ENCODE peak calls at places on chromosomes 11 and 22, in six cellular contexts. V is ovary, B is body of pancreas, R is IMR-90, P is uterus, N is transverse colon. E is an unnamed sample.

GRCh38 chr11:82927264-82927880 is 25.8 kb downstream of the DDIAS start:
- DNase-seq in V (no peak), B (peak; percentile 25), R (peak; percentile 64), P (no peak), N (no peak), E (no peak)

GRCh38 chr11:117579148-117579547 is 217.9 kb downstream of the DSCAML1 start:
- DNase-seq in V (no peak), B (no peak), R (no peak), P (no peak), N (no peak), E (no peak)

GRCh38 chr11:122617926-122618325 is 37.6 kb upstream of the UBASH3B start:
- DNase-seq in V (no peak), B (no peak), R (no peak), P (no peak), N (no peak), E (no peak)

GRCh38 chr11:8006349-8006977 is 19.3 kb downstream of the EIF3F start:
- DNase-seq in V (peak; percentile 40), B (peak; percentile 67), R (peak; percentile 71), P (peak; percentile 55), N (peak; percentile 54), E (peak; percentile 67)

GRCh38 chr22:37674951-37675929 is at the start of gene LGALS1:
- DNase-seq in V (peak; percentile 100), B (peak; percentile 91), R (peak; percentile 97), P (peak; percentile 100), N (peak; percentile 95), E (peak; percentile 94)

GRCh38 chr11:114059984-114060401 is 482 bp downstream of the ZBTB16 start:
- DNase-seq in V (peak; percentile 56), B (peak; percentile 43), R (no peak), P (no peak), N (peak; percentile 49), E (no peak)

GRCh38 chr11:81886406-81887075 is 847.1 kb downstream of the FAM181B start:
- DNase-seq in V (no peak), B (no peak), R (no peak), P (no peak), N (no peak), E (no peak)

GRCh38 chr11:2512431-2513407 is 67.9 kb downstream of the KCNQ1 start:
- DNase-seq in V (peak; percentile 4), B (no peak), R (no peak), P (peak; percentile 10), N (peak; percentile 5), E (peak; percentile 1)

GRCh38 chr11:26134481-26135355 is 197.2 kb upstream of the ANO3 start:
- DNase-seq in V (no peak), B (no peak), R (peak; percentile 38), P (no peak), N (no peak), E (no peak)

GRCh38 chr11:59380263-59381059 is 21.8 kb downstream of the OR5AN1 start:
- DNase-seq in V (no peak), B (no peak), R (no peak), P (no peak), N (no peak), E (no peak)

GRCh38 chr22:42519544-42520237 is at the start of gene RRP7A:
- DNase-seq in V (peak; percentile 81), B (peak; percentile 70), R (peak; percentile 54), P (peak; percentile 79), N (peak; percentile 86), E (peak; percentile 81)

GRCh38 chr11:69044111-69045013 is 4.4 kb upstream of the TPCN2 start:
- DNase-seq in V (peak; percentile 67), B (peak; percentile 72), R (peak; percentile 72), P (peak; percentile 69), N (peak; percentile 80), E (peak; percentile 75)

GRCh38 chr11:87331273-87331672 is 293.5 kb downstream of the TMEM135 start:
- DNase-seq in V (no peak), B (no peak), R (no peak), P (no peak), N (no peak), E (no peak)

GRCh38 chr11:14334193-14334592 is 24.8 kb downstream of the RRAS2 start:
- DNase-seq in V (no peak), B (no peak), R (no peak), P (no peak), N (no peak), E (no peak)

GRCh38 chr11:77345621-77346020 is 44.1 kb upstream of the GDPD4 start:
- DNase-seq in V (no peak), B (no peak), R (peak; percentile 90), P (no peak), N (no peak), E (no peak)

GRCh38 chr11:31926816-31927528 is 115.8 kb upstream of the PAX6 start:
- DNase-seq in V (no peak), B (no peak), R (no peak), P (no peak), N (no peak), E (no peak)

GRCh38 chr11:119117004-119117706 is 4.2 kb upstream of the HINFP start:
- DNase-seq in V (no peak), B (no peak), R (no peak), P (no peak), N (no peak), E (no peak)

GRCh38 chr11:78255919-78256318 is 67.2 kb downstream of the USP35 start:
- DNase-seq in V (no peak), B (no peak), R (no peak), P (no peak), N (no peak), E (no peak)

GRCh38 chr22:27880778-27881394 is 38.2 kb downstream of the PITPNB start:
- DNase-seq in V (no peak), B (peak; percentile 55), R (peak; percentile 86), P (no peak), N (no peak), E (peak; percentile 28)
- H3K4me3 ChIP-seq in V (no peak overlapping the region), B (no peak overlapping the region), R (no peak overlapping the region), P (no peak overlapping the region), N (no peak overlapping the region), E (no peak overlapping the region)

GRCh38 chr22:17570851-17571631 is 7.7 kb downstream of the SLC25A18 start:
- DNase-seq in V (peak; percentile 69), B (peak; percentile 67), R (peak; percentile 83), P (peak; percentile 92), N (peak; percentile 76), E (peak; percentile 51)
- TF ChIP-seq POLR2A in V (peak; percentile 20), B (no peak), R (no peak), P (peak; percentile 46), N (peak; percentile 11), E (no peak)

GRCh38 chr22:20390394-20390907 is 3.5 kb upstream of the ZNF74 start:
- DNase-seq in V (no peak), B (no peak), R (no peak), P (no peak), N (no peak), E (no peak)

GRCh38 chr22:20389288-20389687 is 4.7 kb upstream of the ZNF74 start:
- DNase-seq in V (no peak), B (no peak), R (no peak), P (no peak), N (no peak), E (no peak)

GRCh38 chr22:20386972-20387371 is 7.0 kb upstream of the ZNF74 start:
- DNase-seq in V (no peak), B (no peak), R (no peak), P (no peak), N (no peak), E (no peak)

GRCh38 chr22:20391222-20391621 is 2.7 kb upstream of the ZNF74 start:
- DNase-seq in V (no peak), B (no peak), R (no peak), P (no peak), N (no peak), E (no peak)

GRCh38 chr22:20388200-20388599 is 5.8 kb upstream of the ZNF74 start:
- DNase-seq in V (no peak), B (no peak), R (no peak), P (no peak), N (no peak), E (no peak)
- H3K4me1 ChIP-seq in V (no peaks in the 10 kb centered on the region), B (no peaks in the 10 kb centered on the region), R (no peaks in the 10 kb centered on the region), P (no peaks in the 10 kb centered on the region), N (no peaks in the 10 kb centered on the region), E (peaks cover 2% of the 10 kb centered on the region)

GRCh38 chr22:24507742-24508141 is 12.6 kb downstream of the UPB1 start:
- DNase-seq in V (no peak), B (no peak), R (no peak), P (no peak), N (no peak), E (no peak)
- H3K4me3 ChIP-seq in V (no peak overlapping the region), B (no peak overlapping the region), R (no peak overlapping the region), P (no peak overlapping the region), N (no peak overlapping the region), E (no peak overlapping the region)

DNA sequence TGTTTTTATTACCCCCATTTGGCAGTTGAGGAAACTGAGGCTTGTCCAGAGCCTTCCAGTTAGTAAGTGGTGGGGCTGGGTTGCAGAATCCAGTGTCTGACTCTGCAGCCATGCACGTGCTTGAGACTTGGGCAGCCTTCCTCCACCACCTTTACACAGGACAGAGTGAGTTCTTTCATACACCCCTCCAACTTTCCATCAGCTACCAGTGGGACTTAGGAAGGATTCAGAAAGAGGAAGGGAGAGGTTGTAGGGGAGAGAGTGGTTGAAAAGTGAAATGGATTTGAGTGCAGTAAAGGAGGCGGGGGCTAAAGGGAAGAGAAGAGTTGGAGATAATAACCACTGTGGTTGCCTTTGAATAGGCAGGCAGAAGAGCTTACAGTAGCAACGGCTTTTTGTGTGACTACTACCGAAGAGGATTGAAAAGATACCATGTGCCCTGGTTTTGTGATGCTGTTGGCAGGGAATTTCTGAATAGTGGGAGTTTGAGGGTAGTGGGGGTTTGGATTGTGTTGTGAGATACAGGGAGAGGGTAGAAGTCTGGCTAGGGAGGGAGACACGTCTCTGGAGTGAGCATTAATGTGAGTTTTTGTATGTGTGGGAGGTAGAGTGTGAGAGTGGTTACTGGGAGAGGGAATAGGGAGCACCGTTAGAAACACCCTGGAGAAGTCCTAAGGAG is 1.7 kb downstream of the UVRAG start:
- DNase-seq in V (no peak), B (no peak), R (no peak), P (no peak), N (no peak), E (no peak)
- TF ChIP-seq POLR2A in V (no peak), B (no peak), R (no peak), P (no peak), N (no peak), E (no peak)

GRCh38 chr11:67519726-67520125 is 3.5 kb downstream of the CABP2 start:
- DNase-seq in V (no peak), B (no peak), R (no peak), P (no peak), N (no peak), E (no peak)
- H3K4me1 ChIP-seq in V (no peaks in the 10 kb centered on the region), B (no peaks in the 10 kb centered on the region), R (no peaks in the 10 kb centered on the region), P (no peaks in the 10 kb centered on the region), N (peaks cover 10% of the 10 kb centered on the region), E (no peaks in the 10 kb centered on the region)

DNA sequence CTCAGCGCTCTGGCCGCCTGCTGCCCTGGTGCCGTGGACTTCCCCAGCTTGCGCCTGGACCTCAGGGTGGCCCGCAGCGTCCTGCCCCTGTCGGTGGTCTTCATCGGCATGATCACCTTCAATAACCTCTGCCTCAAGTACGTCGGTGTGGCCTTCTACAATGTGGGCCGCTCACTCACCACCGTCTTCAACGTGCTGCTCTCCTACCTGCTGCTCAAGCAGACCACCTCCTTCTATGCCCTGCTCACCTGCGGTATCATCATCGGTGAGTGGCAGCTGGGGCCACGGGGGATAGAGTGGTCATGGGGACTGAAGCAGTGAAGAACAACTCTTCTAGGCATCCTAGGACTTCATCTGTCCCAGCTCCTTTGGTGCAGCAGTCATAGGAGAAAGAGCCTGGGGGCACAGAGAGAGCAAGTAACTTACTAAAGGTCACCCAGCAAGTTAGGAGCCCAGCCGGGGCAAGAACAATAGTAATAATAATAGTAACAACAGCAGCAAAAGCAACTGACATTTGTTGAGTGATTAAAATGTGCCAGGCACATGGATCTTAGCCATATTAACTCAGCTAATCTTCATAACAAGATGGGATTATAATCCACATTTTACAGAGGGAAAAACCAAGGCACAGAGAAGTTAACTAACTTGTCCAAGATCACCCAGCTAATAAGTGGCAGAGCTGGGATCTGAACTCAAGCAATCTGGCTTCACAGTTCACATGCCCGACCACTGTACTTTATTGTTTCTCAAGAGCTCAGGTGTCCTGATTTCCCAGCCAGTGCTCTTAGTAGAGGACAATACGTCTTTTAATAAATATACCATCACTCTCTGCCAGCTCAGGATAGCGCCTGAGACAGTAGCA is 1.4 kb downstream of the SLC35C1 start:
- DNase-seq in V (no peak), B (no peak), R (no peak), P (no peak), N (no peak), E (no peak)
- H3K4me3 ChIP-seq in V (peak overlapping the region; percentile 70), B (peak overlapping the region; percentile 59), R (peak overlapping the region; percentile 87), P (peak overlapping the region; percentile 66), N (no peak overlapping the region), E (no peak overlapping the region)